ENCODE peak calls at places on chromosomes 12 and 14, in eight cellular contexts. G is T-helper 2 cell, Y is brain microvascular endothelial cell, H is neural crest cell, V is GM12891, X is memory B cell, K is HEK293T, N is GDM1. A is an unnamed sample.
A peak's percentile ranks its signal among the peaks of the same experiment; 100 is the strongest.

GRCh38 chr12:49893753-49894752 is 9.6 kb downstream of the FAIM2 start:
- DNase-seq in X (no peak), G (no peak), V (no peak), H (no peak), Y (no peak), K (no peak), N (no peak), A (peak; percentile 17)

GRCh38 chr14:74891870-74892269 is 10.2 kb downstream of the DLST start:
- DNase-seq in H (no peak), G (no peak), Y (no peak), X (no peak), V (no peak), K (no peak), N (no peak), A (no peak)

GRCh38 chr12:56080556-56081138 is 682 bp downstream of the ERBB3 start:
- DNase-seq in V (no peak), H (no peak), N (no peak), X (no peak), K (peak; percentile 6), G (no peak), Y (no peak), A (no peak)

GRCh38 chr14:66610154-66610563 is 102.2 kb downstream of the GPHN start:
- DNase-seq in X (no peak), H (no peak), Y (no peak), N (peak; percentile 37), G (no peak), V (no peak), K (peak; percentile 6), A (no peak)

GRCh38 chr12:57729321-57729844 is 9.2 kb downstream of the AGAP2 start:
- DNase-seq in G (no peak), Y (no peak), N (no peak), V (no peak), K (no peak), X (no peak), H (no peak), A (no peak)

GRCh38 chr14:105337433-105337832 is 22.9 kb downstream of the PACS2 start:
- DNase-seq in K (no peak), H (no peak), Y (no peak), V (no peak), N (no peak), G (no peak), X (no peak), A (no peak)

GRCh38 chr12:9831720-9832119 is 4.4 kb downstream of the KLRF1 start:
- DNase-seq in H (no peak), K (no peak), X (no peak), N (no peak), Y (no peak), G (no peak), V (no peak), A (no peak)

GRCh38 chr14:60684203-60684602 is 34.9 kb upstream of the SIX1 start:
- DNase-seq in Y (no peak), V (no peak), G (no peak), X (no peak), N (no peak), K (no peak), H (no peak), A (no peak)

GRCh38 chr14:98684486-98684885 is 587.5 kb downstream of the BCL11B start:
- DNase-seq in N (no peak), Y (no peak), K (no peak), H (no peak), G (no peak), V (no peak), X (no peak), A (no peak)

GRCh38 chr12:117053597-117054201 is 45.5 kb downstream of the TESC start:
- DNase-seq in G (no peak), H (no peak), V (no peak), X (no peak), Y (no peak), N (no peak), K (no peak), A (no peak)

GRCh38 chr12:50127546-50127945 is 15.5 kb downstream of the COX14 start:
- DNase-seq in G (no peak), K (no peak), V (no peak), Y (no peak), N (no peak), X (no peak), H (no peak), A (no peak)

GRCh38 chr14:22375321-22375930 is 213.6 kb downstream of the DAD1 start:
- DNase-seq in V (no peak), G (no peak), H (peak; percentile 21), X (peak; percentile 40), Y (peak; percentile 56), N (peak; percentile 25), K (peak; percentile 33), A (no peak)

GRCh38 chr14:92690171-92691011 is 58.0 kb downstream of the LGMN start:
- DNase-seq in V (no peak), G (no peak), X (no peak), K (peak; percentile 35), Y (peak; percentile 53), N (no peak), H (no peak), A (peak; percentile 21)

A was measured in RCC 7860.